ENCODE peak calls at places on chromosomes 5 and 9, in four cellular contexts. J, S, T and X are unnamed samples. For H3K27me3 and H3K4me1, the result is how much of the 10 kb centered on the place peaks cover.

GRCh38 chr5:94485017-94485517 is 133.3 kb downstream of the KIAA0825 start:
- DNase-seq in J (no peak), S (no peak), T (no peak), X (no peak)

GRCh38 chr9:96654450-96655197 is 493 bp downstream of the PRXL2C start:
- DNase-seq in S (peak), J (peak), T (no peak), X (peak)

GRCh38 chr5:58477760-58478159 is 13.5 kb upstream of the GAPT start:
- DNase-seq in T (no peak), J (no peak), S (no peak), X (no peak)

GRCh38 chr5:146588331-146588730 is 72.3 kb upstream of the GPR151 start:
- DNase-seq in T (no peak), J (no peak), S (peak), X (no peak)

GRCh38 chr9:10613413-10613812 is 611 bp upstream of the PTPRD start:
- DNase-seq in S (no peak), T (no peak), J (no peak), X (no peak)

GRCh38 chr9:111475195-111475594 is 9.0 kb downstream of the ECPAS start:
- DNase-seq in T (no peak), J (no peak), S (no peak), X (no peak)

GRCh38 chr9:13281356-13282016 is 2.0 kb upstream of the MPDZ start:
- DNase-seq in T (no peak), J (no peak), S (peak), X (no peak)

GRCh38 chr5:116494784-116495480 is 79.7 kb downstream of the SEMA6A start:
- DNase-seq in J (no peak), S (peak), T (no peak), X (no peak)

GRCh38 chr5:55578771-55579170 is 44.0 kb upstream of the PLPP1 start:
- DNase-seq in S (peak), J (no peak), T (no peak), X (no peak)

GRCh38 chr5:516338-516925 is 7.8 kb downstream of the SLC9A3 start:
- DNase-seq in J (no peak), T (no peak), S (no peak), X (no peak)
- H3K27me3 ChIP-seq in J (half or more), T (under half), S (under half), X (half or more)

DNA sequence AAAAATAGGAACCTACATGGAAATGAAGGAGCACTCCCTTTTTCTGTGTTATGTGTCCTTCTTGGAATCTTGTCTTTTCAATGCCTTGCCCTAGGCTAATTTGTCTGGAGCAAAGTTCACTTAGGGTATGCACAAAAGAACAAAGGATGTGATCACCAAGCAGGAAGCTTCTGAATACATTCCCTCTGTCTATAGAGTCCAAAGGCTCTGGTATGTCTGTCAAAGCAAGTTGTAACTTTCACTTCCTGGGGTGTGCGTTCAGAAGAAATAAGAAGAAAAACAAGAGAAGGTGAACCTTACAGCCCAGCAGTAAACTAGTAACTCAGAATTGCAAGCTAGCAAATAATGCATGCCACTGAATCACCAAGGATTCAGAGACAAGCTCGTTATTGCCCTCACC is 31.7 kb upstream of the CDH6 start:
- DNase-seq in T (no peak), J (no peak), S (peak), X (no peak)
- H3K4me1 ChIP-seq in T (under half), J (under half), S (under half), X (under half)

GRCh38 chr9:2722715-2723114 is 5.4 kb downstream of the KCNV2 start:
- DNase-seq in S (peak), J (no peak), T (no peak), X (no peak)
- TF ChIP-seq CTCF in S (no peak), J (no peak), T (no peak), X (no peak)

GRCh38 chr5:173243215-173243614 is 8.2 kb upstream of the NKX2-5 start:
- DNase-seq in J (no peak), S (no peak), T (no peak), X (no peak)

GRCh38 chr5:173240091-173241050 is 5.4 kb upstream of the NKX2-5 start:
- DNase-seq in T (no peak), S (no peak), J (no peak), X (no peak)

GRCh38 chr5:173242079-173242478 is 7.1 kb upstream of the NKX2-5 start:
- DNase-seq in T (no peak), J (no peak), S (no peak), X (no peak)

GRCh38 chr5:173243808-173244305 is 8.9 kb upstream of the NKX2-5 start:
- DNase-seq in T (no peak), J (no peak), S (no peak), X (no peak)

GRCh38 chr5:173242675-173243085 is 7.7 kb upstream of the NKX2-5 start:
- DNase-seq in T (no peak), J (no peak), S (no peak), X (no peak)
- H3K27me3 ChIP-seq in T (under half), J (half or more), S (half or more), X (half or more)

DNA sequence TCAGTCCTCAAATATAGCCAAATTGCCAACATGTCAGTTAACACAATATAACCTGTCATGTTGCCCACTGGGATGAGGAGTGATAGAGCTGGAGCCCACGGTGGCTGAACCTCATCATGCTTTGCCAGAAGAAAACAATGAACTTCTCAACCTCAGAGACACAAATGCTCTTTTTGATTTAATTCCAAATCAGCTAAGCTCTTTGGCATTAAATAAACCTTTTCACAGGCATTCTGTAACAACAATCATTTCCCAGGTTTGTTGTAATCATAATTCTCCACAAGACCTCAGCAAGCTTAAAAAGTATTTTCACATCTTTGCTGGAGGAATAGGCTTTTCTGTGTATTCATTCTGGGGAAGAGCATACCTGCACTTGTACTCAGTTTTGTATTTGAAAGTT is 830.9 kb downstream of the MAT2B start:
- DNase-seq in S (no peak), J (no peak), T (no peak), X (no peak)
- H3K4me1 ChIP-seq in S (under half), J (under half), T (under half), X (under half)

GRCh38 chr9:127162046-127162445 is 39.6 kb upstream of the ANGPTL2 start:
- DNase-seq in T (no peak), J (no peak), S (no peak), X (no peak)

GRCh38 chr9:127159949-127160610 is 37.6 kb upstream of the ANGPTL2 start:
- DNase-seq in S (no peak), J (no peak), T (no peak), X (no peak)

GRCh38 chr9:127162567-127163365 is 40.3 kb upstream of the ANGPTL2 start:
- DNase-seq in S (no peak), T (no peak), J (no peak), X (no peak)

GRCh38 chr9:127161081-127161621 is 38.7 kb upstream of the ANGPTL2 start:
- DNase-seq in S (no peak), J (no peak), T (no peak), X (no peak)

DNA sequence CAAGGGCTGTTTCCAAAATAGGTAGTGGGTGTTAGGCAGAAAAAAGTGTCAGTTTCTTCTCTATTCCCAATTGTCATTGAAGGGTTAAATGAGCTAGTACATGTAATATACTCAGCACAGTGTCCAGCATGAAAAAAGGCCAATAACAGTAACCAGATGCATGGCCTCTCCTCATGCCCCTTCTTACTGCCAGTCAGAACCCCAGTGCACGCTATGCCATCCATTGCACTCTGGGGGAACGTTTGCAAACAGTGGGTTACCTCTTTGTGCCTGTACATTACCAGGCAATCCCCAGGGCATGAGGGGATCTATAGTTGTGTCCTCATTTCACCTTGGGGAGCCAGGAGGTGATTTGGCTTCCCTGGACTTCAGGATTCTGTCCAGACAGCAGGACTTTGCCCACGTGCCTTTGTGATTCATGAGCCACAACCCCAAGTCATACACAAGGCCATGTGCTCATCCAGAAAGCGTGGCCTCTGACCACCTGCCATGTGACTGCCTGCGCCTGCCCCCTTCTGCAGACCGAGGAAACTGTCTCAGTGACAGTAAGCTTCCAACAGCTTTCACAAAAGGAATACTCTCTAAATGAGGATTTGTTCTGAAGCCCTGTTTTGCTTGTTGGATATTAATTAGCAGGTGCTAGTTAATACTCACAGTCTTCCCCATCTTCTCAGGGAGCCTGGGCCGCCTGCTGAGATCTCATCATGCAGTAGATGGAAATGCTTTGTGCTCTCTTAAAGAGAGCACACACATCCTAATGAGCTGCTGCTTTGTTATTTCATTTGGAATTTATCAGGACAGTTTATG is 36.8 kb upstream of the ANGPTL2 start:
- DNase-seq in S (peak), T (no peak), J (no peak), X (no peak)
- TF ChIP-seq CTCF in S (peak), T (no peak), J (no peak), X (peak)